ENCODE peak calls at places on chromosomes 11 and 22, in six cellular contexts. H, C, K, R, P and S are unnamed samples.

GRCh38 chr22:46045459-46046298 is 68.7 kb upstream of the WNT7B start:
- DNase-seq in R (peak), P (no peak), C (no peak), K (peak), H (no peak), S (no peak)

GRCh38 chr22:46054091-46054877 is 77.3 kb upstream of the WNT7B start:
- DNase-seq in R (peak), H (peak), P (peak), K (peak), C (peak), S (peak)

GRCh38 chr22:39705386-39705785 is 134.8 kb downstream of the CACNA1I start:
- DNase-seq in H (no peak), R (no peak), P (no peak), C (no peak), K (no peak), S (no peak)

GRCh38 chr11:103703437-103703836 is 333.0 kb upstream of the DDI1 start:
- DNase-seq in R (no peak), C (no peak), K (no peak), H (no peak), P (no peak), S (no peak)

GRCh38 chr11:19848219-19848618 is 135.6 kb downstream of the NAV2 start:
- DNase-seq in R (no peak), C (no peak), P (no peak), H (no peak), K (no peak), S (no peak)

GRCh38 chr11:109309153-109309552 is 112.8 kb upstream of the C11orf87 start:
- DNase-seq in H (no peak), K (no peak), C (no peak), R (no peak), P (no peak), S (no peak)

GRCh38 chr22:30304495-30305244 is 15.4 kb upstream of the CASTOR1 start:
- DNase-seq in H (no peak), P (no peak), R (no peak), C (no peak), K (no peak), S (no peak)

GRCh38 chr22:29994941-29995340 is 85.3 kb upstream of the HORMAD2 start:
- DNase-seq in H (no peak), K (no peak), R (no peak), P (peak), C (no peak), S (no peak)

GRCh38 chr11:134598368-134598767 is 186.3 kb upstream of the B3GAT1 start:
- DNase-seq in H (no peak), P (no peak), C (no peak), K (peak), R (no peak), S (no peak)

GRCh38 chr11:111429066-111429506 is 50.0 kb upstream of the POU2AF1 start:
- DNase-seq in K (peak), R (peak), C (peak), H (peak), P (peak), S (no peak)

GRCh38 chr11:72426054-72426757 is 8.1 kb downstream of the CLPB start:
- DNase-seq in R (no peak), K (no peak), C (no peak), P (no peak), H (no peak), S (no peak)

GRCh38 chr11:128905345-128906184 is 14.4 kb downstream of the KCNJ5 start:
- DNase-seq in H (peak), C (peak), K (no peak), R (peak), P (peak), S (no peak)

GRCh38 chr22:37742374-37743092 is 45.7 kb downstream of the TRIOBP start:
- DNase-seq in C (no peak), R (peak), K (no peak), P (peak), H (peak), S (no peak)

GRCh38 chr11:31237819-31238771 is 131.4 kb downstream of the DCDC1 start:
- DNase-seq in C (no peak), R (no peak), P (peak), K (no peak), H (no peak), S (no peak)

GRCh38 chr22:44085743-44086741 is 61.9 kb downstream of the PARVB start:
- DNase-seq in K (peak), P (peak), R (peak), H (no peak), C (peak), S (peak)

GRCh38 chr22:49999063-49999900 is 13.3 kb downstream of the IL17REL start:
- DNase-seq in R (peak), K (peak), H (no peak), P (no peak), C (peak), S (no peak)

GRCh38 chr11:109963101-109963500 is 130.1 kb upstream of the ZC3H12C start:
- DNase-seq in P (no peak), C (no peak), K (no peak), H (no peak), R (no peak), S (no peak)

GRCh38 chr11:444397-445144 is 2.8 kb upstream of the ANO9 start:
- DNase-seq in R (no peak), H (no peak), P (peak), C (no peak), K (no peak), S (no peak)

GRCh38 chr11:61949169-61950034 is 749 bp upstream of the BEST1 start:
- DNase-seq in H (no peak), R (peak), C (peak), P (peak), K (no peak), S (peak)

GRCh38 chr22:31872209-31872608 is 72.1 kb upstream of the YWHAH start:
- DNase-seq in P (peak), K (no peak), C (no peak), H (no peak), R (no peak), S (no peak)

GRCh38 chr22:37019309-37020191 is at the start of the genes MPST and TST:
- DNase-seq in K (peak), C (peak), H (peak), P (peak), R (peak), S (peak)

GRCh38 chr11:112605093-112605666 is 344.5 kb upstream of the PLET1 start:
- DNase-seq in K (no peak), H (no peak), C (no peak), P (peak), R (no peak), S (no peak)

GRCh38 chr22:22111267-22111751 is 128.7 kb upstream of the TOP3B start:
- DNase-seq in C (no peak), P (peak), R (no peak), H (peak), K (no peak), S (no peak)

GRCh38 chr11:2575611-2576051 is 124.2 kb downstream of the KCNQ1OT1 start:
- DNase-seq in K (no peak), H (no peak), R (no peak), P (no peak), C (no peak), S (no peak)

GRCh38 chr22:24503137-24503850 is 8.2 kb downstream of the UPB1 start:
- DNase-seq in P (peak), R (peak), K (no peak), H (peak), C (peak), S (peak)

GRCh38 chr22:32324505-32325415 is 32.9 kb upstream of the RFPL3 start:
- DNase-seq in P (no peak), C (no peak), R (no peak), K (no peak), H (no peak), S (no peak)

GRCh38 chr11:8055111-8055835 is 25.7 kb upstream of the TUB start:
- DNase-seq in H (no peak), K (no peak), P (no peak), C (no peak), R (no peak), S (no peak)

GRCh38 chr11:96188625-96189006 is 154.4 kb downstream of the MAML2 start:
- DNase-seq in R (no peak), C (no peak), P (peak), K (no peak), H (peak), S (no peak)

GRCh38 chr11:60985991-60986915 is 14.8 kb downstream of the CD6 start:
- DNase-seq in P (peak), K (peak), R (no peak), H (peak), C (no peak), S (no peak)

GRCh38 chr11:112962854-112963367 is 1.7 kb downstream of the NCAM1 start:
- DNase-seq in C (peak), P (no peak), R (peak), K (peak), H (no peak), S (peak)

GRCh38 chr22:22930222-22930497 is 42.5 kb downstream of the IGLL5 start:
- DNase-seq in C (no peak), P (no peak), R (no peak), H (no peak), K (no peak), S (no peak)

GRCh38 chr11:28483072-28483867 is 375.1 kb downstream of the METTL15 start:
- DNase-seq in R (no peak), H (no peak), K (no peak), P (no peak), C (no peak), S (no peak)

GRCh38 chr11:115083129-115083823 is 404.9 kb downstream of the NXPE2 start:
- DNase-seq in R (no peak), H (no peak), K (no peak), P (no peak), C (peak), S (no peak)

GRCh38 chr11:118928870-118929495 is 3.3 kb upstream of the BCL9L start:
- DNase-seq in H (peak), C (peak), K (no peak), R (no peak), P (peak), S (peak)

GRCh38 chr11:47305734-47306483 is 36.0 kb downstream of the MADD start:
- DNase-seq in C (no peak), K (peak), H (no peak), P (no peak), R (no peak), S (peak)